ENCODE peak calls at places on chromosomes 11 and 22, in eight cellular contexts. O is GM04504; Q is AG09309; A is activated naive CD8-positive, alpha-beta T cell treated with anti-CD3 and anti-CD28 coated beads, Interleukin-2, amount 50 U/mL, for 24 hours; Y is fibroblast of lung; N is naive thymus-derived CD8-positive, alpha-beta T cell; S is BE2C; C is caudate nucleus. T is an unnamed sample.

GRCh38 chr22:46070722-46071450 is 79.4 kb upstream of the PPARA start:
- DNase-seq in O (peak; percentile 46), Q (no peak), A (peak; percentile 55), Y (peak; percentile 64), N (peak; percentile 57), S (peak; percentile 80), C (no peak), T (peak; percentile 43)

GRCh38 chr22:19291580-19292261 is at the start of gene CLTCL1:
- DNase-seq in O (no peak), Q (no peak), A (peak; percentile 80), Y (peak; percentile 64), N (peak; percentile 83), S (peak; percentile 91), C (peak; percentile 42), T (peak; percentile 63)

GRCh38 chr22:39814899-39815298 is 78.7 kb downstream of the ENTHD1 start:
- DNase-seq in O (no peak), Q (no peak), A (no peak), Y (peak; percentile 26), N (no peak), S (no peak), C (no peak), T (no peak)

GRCh38 chr11:2377511-2378443 is 667 bp downstream of the CD81 start:
- DNase-seq in O (no peak), Q (no peak), A (peak; percentile 67), Y (peak; percentile 54), N (peak; percentile 75), S (peak; percentile 46), C (peak; percentile 27), T (peak; percentile 41)

GRCh38 chr22:47090591-47091240 is 328.3 kb downstream of the TBC1D22A start:
- DNase-seq in O (no peak), Q (peak; percentile 11), A (no peak), Y (peak; percentile 57), N (peak; percentile 79), S (no peak), C (no peak), T (no peak)

GRCh38 chr11:76615950-76616349 is 54.6 kb downstream of the LRRC32 start:
- DNase-seq in O (no peak), Q (no peak), A (no peak), Y (peak; percentile 62), N (peak; percentile 26), S (peak; percentile 66), C (no peak), T (no peak)

GRCh38 chr11:70826541-70826943 is 425.8 kb downstream of the SHANK2 start:
- DNase-seq in O (no peak), Q (no peak), A (no peak), Y (no peak), N (no peak), S (peak; percentile 25), C (no peak), T (no peak)

GRCh38 chr11:125892071-125892470 is 4.6 kb downstream of the HYLS1 start:
- DNase-seq in O (no peak), Q (no peak), A (no peak), Y (peak; percentile 58), N (no peak), S (no peak), C (no peak), T (no peak)

GRCh38 chr22:27966168-27967064 is 47.4 kb upstream of the PITPNB start:
- DNase-seq in O (no peak), Q (no peak), A (no peak), Y (no peak), N (no peak), S (no peak), C (no peak), T (no peak)

T was measured in activated T-helper 2 cell treated with anti-CD3 and anti-CD28 coated beads, Interferon-gamma antibody, Interleukin-2, Interleukin-4, amounts not matched to agents 10 μg/mL and 5 μg/mL and 100 μg/mL, durations not matched to agents 14 hours and 24 hours and 36 hours.